ENCODE peak calls at places on chromosomes 13 and 19, in seven cellular contexts. H, M, A, E, N, D and U are unnamed samples.
A peak's percentile ranks its signal among the peaks of the same experiment; 100 is the strongest.

GRCh38 chr13:48560657-48561337 is 27.9 kb upstream of the RCBTB2 start:
- DNase-seq in N (no peak), H (no peak), D (no peak), M (no peak), A (no peak), E (no peak), U (no peak)

GRCh38 chr19:4909172-4909896 is at the start of gene UHRF1:
- DNase-seq in M (no peak), H (no peak), A (no peak), N (no peak), E (no peak), D (no peak), U (peak; percentile 82)

GRCh38 chr13:59086147-59086546 is 1077.6 kb downstream of the DIAPH3 start:
- DNase-seq in A (no peak), N (no peak), E (no peak), D (no peak), M (no peak), H (no peak), U (no peak)

GRCh38 chr13:23966691-23967615 is 69.7 kb upstream of the C1QTNF9B start:
- DNase-seq in D (no peak), M (no peak), E (no peak), N (no peak), H (no peak), A (no peak), U (no peak)

GRCh38 chr13:27362064-27362751 is 62.2 kb upstream of the GTF3A start:
- DNase-seq in A (peak; percentile 91), D (peak; percentile 70), M (peak; percentile 39), H (peak; percentile 75), N (peak; percentile 88), E (peak; percentile 94), U (peak; percentile 93)

GRCh38 chr13:42116225-42116624 is 67.8 kb downstream of the DGKH start:
- DNase-seq in D (no peak), E (no peak), M (no peak), H (no peak), A (no peak), N (no peak), U (no peak)

GRCh38 chr19:58476498-58477015 is 405 bp downstream of the ZNF446 start:
- DNase-seq in H (peak; percentile 2), N (no peak), E (no peak), D (peak; percentile 21), A (no peak), M (no peak), U (peak; percentile 32)

GRCh38 chr19:5536337-5536894 is 31.3 kb downstream of the TINCR start:
- DNase-seq in N (no peak), A (peak; percentile 58), H (peak; percentile 12), D (peak; percentile 47), E (peak; percentile 76), M (no peak), U (peak; percentile 92)

GRCh38 chr19:46668662-46669061 is 7.7 kb upstream of the DACT3 start:
- DNase-seq in A (no peak), M (no peak), N (no peak), H (no peak), E (no peak), D (no peak), U (no peak)

GRCh38 chr19:29529646-29530548 is 4.1 kb downstream of the VSTM2B start:
- DNase-seq in D (no peak), M (no peak), A (no peak), N (no peak), E (no peak), H (no peak), U (peak; percentile 74)

GRCh38 chr13:32737111-32737571 is 150.9 kb downstream of the PDS5B start:
- DNase-seq in D (no peak), N (no peak), M (no peak), E (no peak), H (no peak), A (no peak), U (no peak)

GRCh38 chr13:41588899-41589298 is 131.5 kb downstream of the RGCC start:
- DNase-seq in N (no peak), E (no peak), A (no peak), M (peak; percentile 27), H (no peak), D (no peak), U (no peak)

GRCh38 chr19:47813304-47813994 is 8.3 kb upstream of the CRX start:
- DNase-seq in M (no peak), D (peak; percentile 26), H (peak; percentile 17), N (peak; percentile 78), E (peak; percentile 70), A (peak; percentile 46), U (peak; percentile 89)

GRCh38 chr13:110387451-110388140 is 80.5 kb downstream of the COL4A2 start:
- DNase-seq in N (no peak), M (no peak), D (no peak), E (no peak), A (no peak), H (no peak), U (peak; percentile 62)

GRCh38 chr19:1608414-1609391 is 3.4 kb upstream of the UQCR11 start:
- DNase-seq in A (no peak), M (no peak), E (no peak), D (no peak), H (no peak), N (no peak), U (no peak)

GRCh38 chr19:14467816-14468215 is 7.3 kb downstream of the PTGER1 start:
- DNase-seq in A (no peak), N (no peak), H (no peak), M (no peak), D (no peak), E (no peak), U (no peak)

GRCh38 chr13:51585234-51585672 is 991 bp downstream of the WDFY2 start:
- DNase-seq in D (no peak), N (no peak), E (no peak), M (no peak), H (no peak), A (peak; percentile 50), U (no peak)

GRCh38 chr13:41546372-41547252 is 89.3 kb downstream of the RGCC start:
- DNase-seq in D (no peak), A (no peak), M (peak; percentile 57), N (no peak), H (no peak), E (no peak), U (no peak)

GRCh38 chr13:110294146-110294545 is 12.8 kb downstream of the COL4A1 start:
- DNase-seq in N (no peak), A (no peak), M (no peak), E (no peak), D (no peak), H (no peak), U (no peak)

GRCh38 chr13:44306401-44307192 is 67.0 kb upstream of the SERP2 start:
- DNase-seq in H (peak; percentile 2), E (no peak), D (no peak), N (no peak), A (peak; percentile 34), M (peak; percentile 63), U (peak; percentile 40)

GRCh38 chr19:14649020-14649419 is 25.6 kb downstream of the ADGRE3 start:
- DNase-seq in A (no peak), M (no peak), N (no peak), H (no peak), D (no peak), E (no peak), U (no peak)

GRCh38 chr19:22735911-22736645 is 47.9 kb downstream of the ZNF99 start:
- DNase-seq in A (no peak), N (peak; percentile 46), M (no peak), D (no peak), E (no peak), H (no peak), U (no peak)

GRCh38 chr13:80161896-80162295 is 179.0 kb downstream of the SPRY2 start:
- DNase-seq in N (no peak), A (no peak), E (no peak), H (no peak), D (no peak), M (no peak), U (no peak)

GRCh38 chr19:38224014-38224862 is at the start of gene DPF1:
- DNase-seq in D (peak; percentile 77), N (no peak), M (peak; percentile 26), H (peak; percentile 66), A (peak; percentile 77), E (peak; percentile 53), U (peak; percentile 99)

GRCh38 chr13:82412749-82413148 is 1469.5 kb downstream of the SLITRK1 start:
- DNase-seq in E (no peak), M (no peak), A (no peak), D (no peak), N (no peak), H (no peak), U (no peak)

GRCh38 chr13:91045351-91046034 is 302.0 kb upstream of the MIR17HG start:
- DNase-seq in D (no peak), E (no peak), M (no peak), N (no peak), A (peak; percentile 40), H (peak; percentile 20), U (peak; percentile 21)

GRCh38 chr19:6639439-6639838 is 30.5 kb downstream of the TNFSF14 start:
- DNase-seq in A (no peak), E (no peak), H (no peak), D (no peak), M (no peak), N (no peak), U (no peak)

GRCh38 chr13:31204592-31204991 is 4.8 kb downstream of the B3GLCT start:
- DNase-seq in E (no peak), N (no peak), A (no peak), D (no peak), M (no peak), H (no peak), U (no peak)

GRCh38 chr19:2087621-2088100 is 8.5 kb downstream of the MOB3A start:
- DNase-seq in H (no peak), A (no peak), D (no peak), M (no peak), N (no peak), E (no peak), U (no peak)

GRCh38 chr13:112722433-112723250 is 32.8 kb downstream of the ATP11A start:
- DNase-seq in E (peak; percentile 83), D (no peak), H (peak; percentile 27), N (no peak), M (peak; percentile 30), A (no peak), U (peak; percentile 47)

GRCh38 chr13:32969516-32969941 is 46.7 kb upstream of the KL start:
- DNase-seq in A (peak; percentile 18), H (no peak), N (no peak), D (no peak), E (no peak), M (peak; percentile 33), U (no peak)